ENCODE peak calls at places on chromosomes 3 and 15, in four cellular contexts. Q is heart left ventricle, P is Peyer's patch, M is psoas muscle. Y is an unnamed sample. For H3K4me1 and H3K36me3, the result is how much of the 10 kb centered on the place peaks cover.

GRCh38 chr15:69398541-69398940 is 15.6 kb upstream of the KIF23 start:
- DNase-seq in Q (no peak), P (no peak), M (no peak), Y (no peak)

GRCh38 chr15:78457101-78457500 is 19.1 kb downstream of the IREB2 start:
- DNase-seq in Q (no peak), P (no peak), M (no peak), Y (no peak)

GRCh38 chr15:98609144-98609852 is 39.0 kb upstream of the IGF1R start:
- DNase-seq in Q (no peak), P (peak), M (no peak), Y (no peak)

GRCh38 chr15:41970456-41970855 is 1.9 kb downstream of the EHD4 start:
- DNase-seq in Q (no peak), P (peak), M (no peak), Y (peak)

GRCh38 chr3:131729561-131729960 is 226.8 kb upstream of the MRPL3 start:
- DNase-seq in Q (no peak), P (no peak), M (no peak), Y (no peak)

GRCh38 chr15:67550522-67550921 is 8.0 kb downstream of the MAP2K5 start:
- DNase-seq in Q (no peak), P (peak), M (no peak), Y (no peak)

GRCh38 chr15:64865998-64866520 is 24.3 kb downstream of the PLEKHO2 start:
- DNase-seq in Q (no peak), P (no peak), M (no peak), Y (no peak)

GRCh38 chr15:58447244-58448010 is 15.6 kb downstream of the LIPC start:
- DNase-seq in Q (no peak), P (no peak), M (no peak), Y (no peak)

GRCh38 chr3:174907628-174908407 is 48.7 kb downstream of the NAALADL2 start:
- DNase-seq in Q (no peak), P (no peak), M (no peak), Y (no peak)

GRCh38 chr3:10460951-10461563 is 44.3 kb downstream of the ATP2B2 start:
- DNase-seq in Q (no peak), P (no peak), M (no peak), Y (no peak)
- H3K4me1 ChIP-seq in Q (under half), P (under half), M (under half), Y (under half)

GRCh38 chr3:44642337-44642736 is 6.2 kb upstream of the ZNF35 start:
- DNase-seq in Q (no peak), P (no peak), M (no peak), Y (no peak)
- H3K36me3 ChIP-seq in Q (half or more), P (under half), M (under half), Y (under half)

DNA sequence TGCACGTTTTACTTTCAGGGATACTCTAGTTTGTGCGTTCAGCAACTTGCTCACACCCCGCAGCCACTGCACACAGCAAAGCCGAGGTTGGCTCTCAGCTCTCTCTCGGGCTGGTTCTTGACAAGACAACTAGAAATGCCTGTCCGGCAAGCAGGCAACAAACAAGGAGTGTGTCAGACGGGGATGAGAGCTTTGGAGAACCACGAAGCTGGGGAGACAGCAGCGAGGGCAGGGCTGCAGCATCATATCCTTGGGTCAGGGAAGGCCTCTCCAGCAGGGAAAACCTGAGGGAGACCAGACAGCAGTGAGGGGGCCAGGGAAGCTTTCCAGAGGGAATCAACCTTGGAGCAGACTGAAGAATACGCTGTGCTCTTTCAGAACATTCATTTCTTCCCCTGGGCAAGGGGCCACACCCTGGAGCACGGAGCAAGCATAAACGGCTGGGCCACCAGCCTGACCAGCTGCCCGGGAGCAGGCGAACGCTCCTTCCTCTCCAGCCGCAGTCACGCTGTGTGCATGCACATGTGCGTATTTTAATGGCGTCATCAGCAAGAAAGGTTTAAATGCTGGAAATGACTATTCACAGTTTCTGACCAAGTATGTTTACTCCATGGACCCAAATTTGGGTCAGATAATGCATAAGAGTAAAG is 58.7 kb downstream of the CHSY1 start:
- DNase-seq in Q (peak), P (no peak), M (peak), Y (no peak)
- H3K4me1 ChIP-seq in Q (under half), P (under half), M (under half), Y (under half)

GRCh38 chr3:9386501-9387321 is 10.7 kb upstream of the SETD5 start:
- DNase-seq in Q (no peak), P (no peak), M (no peak), Y (no peak)

GRCh38 chr3:9386060-9386459 is 11.4 kb upstream of the SETD5 start:
- DNase-seq in Q (no peak), P (no peak), M (no peak), Y (no peak)

GRCh38 chr3:9387322-9387655 is 10.1 kb upstream of the SETD5 start:
- DNase-seq in Q (no peak), P (no peak), M (no peak), Y (no peak)

GRCh38 chr3:9385209-9385936 is 12.0 kb upstream of the SETD5 start:
- DNase-seq in Q (no peak), P (no peak), M (no peak), Y (no peak)

DNA sequence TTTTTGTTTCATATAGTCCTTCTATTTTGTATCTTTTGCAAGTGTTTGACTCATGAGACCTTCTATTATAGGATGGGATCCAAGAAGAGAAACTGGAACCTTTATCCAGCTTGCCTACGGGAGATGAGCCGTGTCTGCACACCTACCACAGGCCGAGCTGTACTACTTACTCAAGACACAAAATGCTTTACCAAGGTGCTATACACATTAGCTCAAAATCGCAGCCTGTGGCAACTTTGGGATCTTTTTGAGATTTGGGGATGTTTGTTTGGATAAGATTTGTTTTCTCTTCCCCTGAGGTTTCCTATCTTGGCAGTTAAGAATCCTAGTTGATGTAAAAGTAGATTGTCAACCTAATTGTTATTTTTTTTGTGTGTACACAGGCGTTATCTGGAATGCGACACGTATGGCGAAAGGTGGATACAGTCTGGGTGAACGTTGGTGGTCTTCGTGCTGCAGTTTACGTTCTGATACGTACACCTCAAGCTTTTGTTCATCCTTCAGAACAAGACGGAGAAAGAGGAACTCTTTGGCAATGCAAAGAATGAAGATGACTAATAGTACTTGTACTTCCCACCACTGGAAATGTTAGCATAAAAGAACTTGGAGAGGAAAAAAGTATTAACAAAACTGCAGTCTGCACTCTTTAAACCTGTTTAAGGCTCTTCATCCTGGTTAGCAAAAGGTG is 13.1 kb upstream of the SETD5 start:
- DNase-seq in Q (no peak), P (no peak), M (no peak), Y (no peak)
- H3K36me3 ChIP-seq in Q (half or more), P (under half), M (under half), Y (under half)

DNA sequence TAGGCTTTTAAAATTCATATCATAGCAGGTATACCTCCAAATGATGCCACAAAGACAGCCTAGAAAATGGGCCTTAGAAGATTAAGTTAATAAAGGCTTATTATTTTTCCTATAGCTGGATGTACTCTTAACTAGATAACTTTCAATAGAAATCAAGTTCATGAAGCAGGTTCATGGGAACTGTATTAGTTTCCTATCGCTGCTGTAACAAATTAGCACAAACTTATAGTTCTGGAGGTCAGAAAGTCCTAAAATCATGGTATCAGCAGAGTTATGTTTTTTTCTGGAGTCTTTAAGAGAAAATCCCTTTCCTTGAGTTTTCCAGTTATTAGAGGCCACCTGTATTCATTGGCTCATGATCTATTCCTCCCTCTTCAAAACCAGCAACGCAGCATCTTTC is 269.9 kb downstream of the TIGIT start:
- DNase-seq in Q (no peak), P (no peak), M (no peak), Y (no peak)
- H3K4me1 ChIP-seq in Q (under half), P (under half), M (under half), Y (under half)

GRCh38 chr15:72227192-72227586 is 3.8 kb downstream of the PKM start:
- DNase-seq in Q (no peak), P (peak), M (peak), Y (peak)
- H3K36me3 ChIP-seq in Q (under half), P (under half), M (under half), Y (under half)